ENCODE peak calls at places on chromosomes 5 and 9, in four cellular contexts. X is AG04450, D is uterus, H is SK-N-MC. G is an unnamed sample.

GRCh38 chr5:95863383-95863757 is 40.8 kb upstream of the GLRX start:
- DNase-seq in X (no peak), D (no peak), H (peak), G (peak)

GRCh38 chr9:123607987-123608565 is 252.1 kb downstream of the CRB2 start:
- DNase-seq in X (no peak), D (no peak), H (no peak), G (no peak)

GRCh38 chr5:39219433-39219832 is at the start of gene FYB1:
- DNase-seq in X (no peak), D (peak), H (no peak), G (no peak)

GRCh38 chr9:2837915-2838314 is 6.0 kb downstream of the PUM3 start:
- DNase-seq in X (no peak), D (no peak), H (no peak), G (no peak)

GRCh38 chr5:137605377-137605776 is 106.3 kb upstream of the SPOCK1 start:
- DNase-seq in X (no peak), D (no peak), H (no peak), G (no peak)

GRCh38 chr5:146399446-146399845 is 47.7 kb upstream of the TCERG1 start:
- DNase-seq in X (no peak), D (no peak), H (no peak), G (no peak)

GRCh38 chr5:147565524-147565923 is 55.7 kb upstream of the DPYSL3 start:
- DNase-seq in X (no peak), D (no peak), H (no peak), G (no peak)

GRCh38 chr5:78002690-78003089 is 226.6 kb upstream of the TBCA start:
- DNase-seq in X (no peak), D (no peak), H (no peak), G (no peak)

GRCh38 chr9:20538956-20539355 is 83.3 kb downstream of the MLLT3 start:
- DNase-seq in X (no peak), D (no peak), H (no peak), G (no peak)

GRCh38 chr9:133737071-133737773 is 930 bp downstream of the SARDH start:
- DNase-seq in X (no peak), D (no peak), H (no peak), G (peak)

GRCh38 chr5:132764051-132764450 is 13.0 kb downstream of the SEPTIN8 start:
- DNase-seq in X (no peak), D (no peak), H (no peak), G (no peak)

GRCh38 chr9:97487107-97487506 is 14.4 kb upstream of the TMOD1 start:
- DNase-seq in X (no peak), D (no peak), H (no peak), G (no peak)

GRCh38 chr9:113857875-113858274 is 18.2 kb upstream of the ZNF618 start:
- DNase-seq in X (no peak), D (no peak), H (no peak), G (no peak)

GRCh38 chr5:159208508-159209437 is 580 bp downstream of the RNF145 start:
- DNase-seq in X (no peak), D (peak), H (no peak), G (no peak)

GRCh38 chr5:97229196-97229595 is 46.1 kb upstream of the RIOK2 start:
- DNase-seq in X (no peak), D (no peak), H (no peak), G (no peak)

GRCh38 chr9:79687131-79687447 is 115.3 kb downstream of the TLE4 start:
- DNase-seq in X (no peak), D (no peak), H (no peak), G (no peak)
- H3K4me3 ChIP-seq in X (no peak), D (no peak), H (no peak), G (no peak)

GRCh38 chr5:134122530-134122929 is 8.0 kb downstream of the TCF7 start:
- DNase-seq in X (no peak), D (no peak), H (no peak), G (no peak)
- H3K4me3 ChIP-seq in X (no peak), D (no peak), H (no peak), G (no peak)

GRCh38 chr9:127716412-127716811 is 533 bp downstream of the TTC16 start:
- DNase-seq in X (no peak), D (no peak), H (no peak), G (no peak)
- H3K4me3 ChIP-seq in X (no peak), D (peak), H (peak), G (peak)

GRCh38 chr9:95171001-95171400 is 146.5 kb downstream of the FANCC start:
- DNase-seq in X (no peak), D (no peak), H (no peak), G (no peak)
- H3K4me3 ChIP-seq in X (no peak), D (no peak), H (peak), G (no peak)

GRCh38 chr9:8356406-8356805 is 556.8 kb upstream of the DMAC1 start:
- DNase-seq in X (no peak), D (no peak), H (no peak), G (no peak)
- H3K4me3 ChIP-seq in X (no peak), D (no peak), H (no peak), G (no peak)

GRCh38 chr9:127694890-127695735 is 11.7 kb upstream of the CFAP157 start:
- DNase-seq in X (no peak), D (no peak), H (no peak), G (no peak)
- H3K4me3 ChIP-seq in X (no peak), D (no peak), H (peak), G (no peak)

GRCh38 chr5:128537999-128538248 is at the start of gene FBN2:
- DNase-seq in X (no peak), D (no peak), H (no peak), G (no peak)

GRCh38 chr5:128538249-128539037 is 398 bp upstream of the FBN2 start:
- DNase-seq in X (peak), D (peak), H (no peak), G (peak)

GRCh38 chr5:128536861-128537305 is 1.2 kb downstream of the FBN2 start:
- DNase-seq in X (no peak), D (no peak), H (no peak), G (no peak)

GRCh38 chr5:128537306-128537998 is 593 bp downstream of the FBN2 start:
- DNase-seq in X (no peak), D (peak), H (no peak), G (peak)

DNA sequence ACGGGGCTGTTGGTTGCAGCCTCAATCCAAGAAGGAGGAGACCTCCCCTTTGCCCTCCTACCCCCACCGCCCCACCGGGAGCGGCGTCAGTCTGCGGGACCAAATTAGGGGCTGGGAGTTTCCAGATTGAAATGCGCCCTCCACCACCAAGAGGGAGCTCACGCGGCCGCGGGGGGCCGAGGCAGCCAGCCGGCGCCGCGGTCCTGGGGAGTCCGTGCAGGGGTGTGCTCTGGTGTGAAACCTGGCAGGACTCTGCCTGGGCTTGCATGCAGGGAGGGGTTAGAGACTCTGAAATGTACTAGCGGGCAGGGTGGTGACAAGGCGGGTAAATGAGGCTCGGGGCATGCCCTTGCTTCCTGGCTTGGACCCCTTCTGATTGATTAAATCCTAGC is 989 bp upstream of the FBN2 start:
- DNase-seq in X (no peak), D (no peak), H (no peak), G (no peak)
- H3K4me3 ChIP-seq in X (peak), D (peak), H (peak), G (peak)

DNA sequence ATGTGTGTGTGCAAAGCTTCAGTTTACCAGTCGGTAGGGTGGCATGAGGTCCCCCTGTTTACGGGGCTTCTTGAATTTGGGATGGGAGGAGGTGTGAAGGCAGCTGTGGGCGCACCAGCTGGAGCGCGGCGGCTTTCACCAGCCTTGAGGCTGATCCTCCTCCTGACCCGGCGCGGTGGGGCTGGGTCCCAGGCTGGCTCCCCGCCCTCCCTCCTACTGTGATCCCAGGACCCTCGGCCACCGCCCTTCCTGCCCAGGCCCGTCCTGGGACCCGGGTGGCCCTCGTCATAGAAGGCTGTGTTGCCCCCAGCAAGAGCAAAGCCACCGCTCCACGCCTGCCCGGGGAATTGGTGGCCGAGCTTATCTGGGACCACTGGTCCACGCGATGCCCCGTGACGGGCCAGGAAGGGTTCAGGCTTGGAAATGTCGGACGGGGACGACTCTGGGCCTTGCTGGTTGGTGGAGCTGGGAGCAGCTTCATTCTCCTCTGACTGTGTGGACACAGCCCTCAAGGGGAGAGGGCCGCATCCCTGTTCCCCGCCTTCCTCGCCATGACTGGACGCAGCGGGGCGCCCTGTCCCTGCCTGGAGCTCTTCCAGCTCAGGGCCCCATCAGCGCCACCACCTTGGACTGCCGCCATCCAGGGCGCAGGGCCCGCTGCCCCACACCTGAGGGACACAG is 271.1 kb upstream of the IRX1 start:
- DNase-seq in X (no peak), D (no peak), H (no peak), G (no peak)
- H3K4me3 ChIP-seq in X (no peak), D (no peak), H (peak), G (no peak)

DNA sequence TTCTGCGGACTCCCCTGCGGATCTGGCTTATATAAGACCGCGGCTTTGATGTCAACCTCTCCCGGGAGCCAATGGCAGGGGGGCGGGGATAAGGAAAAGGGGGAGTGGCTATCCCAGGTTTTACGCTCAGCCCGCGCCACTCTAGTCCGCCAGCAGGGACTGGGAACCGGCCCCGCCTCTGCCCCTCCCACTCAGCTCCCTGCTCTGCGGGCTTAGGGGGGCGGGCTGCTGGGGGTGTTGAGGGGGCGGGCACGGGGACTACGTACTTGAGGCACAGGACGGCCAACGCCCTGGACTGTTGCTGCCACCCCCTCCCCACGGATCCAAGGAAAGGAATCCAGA is at the start of gene HAND1:
- DNase-seq in X (no peak), D (peak), H (no peak), G (no peak)
- H3K4me3 ChIP-seq in X (no peak), D (peak), H (peak), G (peak)

GRCh38 chr5:73617510-73618279 is 8.3 kb upstream of the ARHGEF28 start:
- DNase-seq in X (no peak), D (no peak), H (no peak), G (no peak)
- H3K4me3 ChIP-seq in X (no peak), D (no peak), H (no peak), G (no peak)